ENCODE peak calls at places on chromosomes 6 and 20, in nine cellular contexts. One of them, this sample, is unnamed.

GRCh38 chr6:84766118-84766683 is 1.8 kb upstream of the TBX18 start:
- DNase-seq in Caki2: no peak
- DNase-seq in ureter: no peak
- DNase-seq in SW 1271: no peak
- DNase-seq in Peyer's patch: no peak
- DNase-seq in CD4-positive, alpha-beta T cell: no peak
- DNase-seq in HEK293T: no peak
- DNase-seq in lower lobe of right lung: no peak
- DNase-seq in foreskin melanocyte: no peak
- DNase-seq in this sample: no peak

GRCh38 chr6:69791065-69791471 is 5.7 kb downstream of the LMBRD1 start:
- DNase-seq in Caki2: peak
- DNase-seq in ureter: no peak
- DNase-seq in SW 1271: no peak
- DNase-seq in Peyer's patch: no peak
- DNase-seq in CD4-positive, alpha-beta T cell: no peak
- DNase-seq in HEK293T: no peak
- DNase-seq in lower lobe of right lung: no peak
- DNase-seq in foreskin melanocyte: no peak
- DNase-seq in this sample: no peak

GRCh38 chr6:56222509-56222908 is 24.9 kb downstream of the COL21A1 start:
- DNase-seq in Caki2: no peak
- DNase-seq in ureter: no peak
- DNase-seq in SW 1271: no peak
- DNase-seq in Peyer's patch: no peak
- DNase-seq in CD4-positive, alpha-beta T cell: no peak
- DNase-seq in HEK293T: no peak
- DNase-seq in lower lobe of right lung: no peak
- DNase-seq in foreskin melanocyte: no peak
- DNase-seq in this sample: no peak

GRCh38 chr20:20237093-20237959 is 130.6 kb upstream of the INSM1 start:
- DNase-seq in Caki2: peak
- DNase-seq in ureter: peak
- DNase-seq in SW 1271: no peak
- DNase-seq in Peyer's patch: peak
- DNase-seq in CD4-positive, alpha-beta T cell: no peak
- DNase-seq in HEK293T: peak
- DNase-seq in lower lobe of right lung: no peak
- DNase-seq in foreskin melanocyte: peak
- DNase-seq in this sample: no peak

GRCh38 chr20:10672579-10673127 is 1.1 kb downstream of the JAG1 start:
- DNase-seq in Caki2: no peak
- DNase-seq in ureter: peak
- DNase-seq in SW 1271: no peak
- DNase-seq in Peyer's patch: peak
- DNase-seq in CD4-positive, alpha-beta T cell: no peak
- DNase-seq in HEK293T: no peak
- DNase-seq in lower lobe of right lung: peak
- DNase-seq in foreskin melanocyte: peak
- DNase-seq in this sample: no peak

GRCh38 chr20:51545515-51545914 is 3.0 kb upstream of the NFATC2 start:
- DNase-seq in Caki2: no peak
- DNase-seq in ureter: no peak
- DNase-seq in SW 1271: no peak
- DNase-seq in Peyer's patch: no peak
- DNase-seq in CD4-positive, alpha-beta T cell: no peak
- DNase-seq in HEK293T: no peak
- DNase-seq in lower lobe of right lung: no peak
- DNase-seq in foreskin melanocyte: no peak
- DNase-seq in this sample: no peak

GRCh38 chr20:22333885-22334545 is 250.4 kb downstream of the FOXA2 start:
- DNase-seq in Caki2: peak
- DNase-seq in ureter: peak
- DNase-seq in SW 1271: peak
- DNase-seq in Peyer's patch: peak
- DNase-seq in CD4-positive, alpha-beta T cell: no peak
- DNase-seq in HEK293T: peak
- DNase-seq in lower lobe of right lung: peak
- DNase-seq in foreskin melanocyte: peak
- DNase-seq in this sample: no peak

GRCh38 chr20:58944610-58945009 is 36.4 kb upstream of the NELFCD start:
- DNase-seq in Caki2: no peak
- DNase-seq in ureter: no peak
- DNase-seq in SW 1271: no peak
- DNase-seq in Peyer's patch: no peak
- DNase-seq in CD4-positive, alpha-beta T cell: no peak
- DNase-seq in HEK293T: no peak
- DNase-seq in lower lobe of right lung: no peak
- DNase-seq in foreskin melanocyte: no peak
- DNase-seq in this sample: no peak

GRCh38 chr6:65199121-65199520 is 507.9 kb downstream of the EYS start:
- DNase-seq in Caki2: no peak
- DNase-seq in ureter: no peak
- DNase-seq in SW 1271: no peak
- DNase-seq in Peyer's patch: no peak
- DNase-seq in CD4-positive, alpha-beta T cell: no peak
- DNase-seq in HEK293T: no peak
- DNase-seq in lower lobe of right lung: no peak
- DNase-seq in foreskin melanocyte: no peak
- DNase-seq in this sample: no peak

GRCh38 chr6:52227495-52227894 is 16.8 kb downstream of the IL17F start:
- DNase-seq in Caki2: no peak
- DNase-seq in ureter: no peak
- DNase-seq in SW 1271: no peak
- DNase-seq in Peyer's patch: no peak
- DNase-seq in CD4-positive, alpha-beta T cell: no peak
- DNase-seq in HEK293T: no peak
- DNase-seq in lower lobe of right lung: no peak
- DNase-seq in foreskin melanocyte: peak
- DNase-seq in this sample: no peak

GRCh38 chr20:43305749-43306148 is 116.0 kb upstream of the PTPRT start:
- DNase-seq in Caki2: no peak
- DNase-seq in ureter: no peak
- DNase-seq in SW 1271: no peak
- DNase-seq in Peyer's patch: no peak
- DNase-seq in CD4-positive, alpha-beta T cell: no peak
- DNase-seq in HEK293T: no peak
- DNase-seq in lower lobe of right lung: no peak
- DNase-seq in foreskin melanocyte: no peak
- DNase-seq in this sample: no peak

GRCh38 chr6:106522557-106522956 is 106.7 kb downstream of the RTN4IP1 start:
- DNase-seq in Caki2: no peak
- DNase-seq in ureter: no peak
- DNase-seq in SW 1271: no peak
- DNase-seq in Peyer's patch: no peak
- DNase-seq in CD4-positive, alpha-beta T cell: no peak
- DNase-seq in HEK293T: no peak
- DNase-seq in lower lobe of right lung: no peak
- DNase-seq in foreskin melanocyte: no peak
- DNase-seq in this sample: no peak

GRCh38 chr20:48357714-48358113 is 470.1 kb downstream of the PREX1 start:
- DNase-seq in Caki2: no peak
- DNase-seq in ureter: no peak
- DNase-seq in SW 1271: no peak
- DNase-seq in Peyer's patch: no peak
- DNase-seq in CD4-positive, alpha-beta T cell: no peak
- DNase-seq in HEK293T: no peak
- DNase-seq in lower lobe of right lung: no peak
- DNase-seq in foreskin melanocyte: no peak
- DNase-seq in this sample: no peak

GRCh38 chr20:5714261-5715041 is 35.8 kb upstream of the SHLD1 start:
- DNase-seq in Caki2: no peak
- DNase-seq in ureter: no peak
- DNase-seq in SW 1271: no peak
- DNase-seq in Peyer's patch: peak
- DNase-seq in CD4-positive, alpha-beta T cell: peak
- DNase-seq in HEK293T: no peak
- DNase-seq in lower lobe of right lung: no peak
- DNase-seq in foreskin melanocyte: peak
- DNase-seq in this sample: no peak

GRCh38 chr6:91782789-91783188 is 1195.9 kb upstream of the MAP3K7 start:
- DNase-seq in Caki2: no peak
- DNase-seq in ureter: no peak
- DNase-seq in SW 1271: no peak
- DNase-seq in Peyer's patch: no peak
- DNase-seq in CD4-positive, alpha-beta T cell: no peak
- DNase-seq in HEK293T: no peak
- DNase-seq in lower lobe of right lung: no peak
- DNase-seq in foreskin melanocyte: no peak
- DNase-seq in this sample: no peak

GRCh38 chr6:6569043-6569442 is 19.5 kb upstream of the LY86 start:
- DNase-seq in Caki2: no peak
- DNase-seq in ureter: no peak
- DNase-seq in SW 1271: no peak
- DNase-seq in Peyer's patch: no peak
- DNase-seq in CD4-positive, alpha-beta T cell: no peak
- DNase-seq in HEK293T: no peak
- DNase-seq in lower lobe of right lung: no peak
- DNase-seq in foreskin melanocyte: no peak
- DNase-seq in this sample: no peak

GRCh38 chr20:1898496-1899168 is 3.4 kb downstream of the SIRPA start:
- DNase-seq in Caki2: no peak
- DNase-seq in ureter: no peak
- DNase-seq in SW 1271: no peak
- DNase-seq in Peyer's patch: no peak
- DNase-seq in CD4-positive, alpha-beta T cell: no peak
- DNase-seq in HEK293T: no peak
- DNase-seq in lower lobe of right lung: no peak
- DNase-seq in foreskin melanocyte: no peak
- DNase-seq in this sample: no peak